ENCODE peak calls at places on chromosomes 5 and 9, in seven cellular contexts. D is tibial nerve, P is PC-3, Q is neural progenitor cell, R is GM23248, W is IMR-90, B is thyroid gland. J is an unnamed sample.
A peak's percentile ranks its signal among the peaks of the same experiment; 100 is the strongest.

GRCh38 chr5:150612905-150613670 is 27.4 kb upstream of the SYNPO start:
- DNase-seq in D (no peak), P (no peak), Q (no peak), R (no peak), W (no peak), B (peak; percentile 55), J (peak; percentile 58)

GRCh38 chr9:73880101-73880500 is 617.0 kb upstream of the RORB start:
- DNase-seq in D (no peak), P (no peak), Q (no peak), R (no peak), W (no peak), B (no peak), J (no peak)

GRCh38 chr5:138720840-138721239 is 32.4 kb upstream of the CTNNA1 start:
- DNase-seq in D (no peak), P (no peak), Q (no peak), R (no peak), W (no peak), B (no peak), J (no peak)

GRCh38 chr5:1343315-1343751 is 1.6 kb downstream of the CLPTM1L start:
- DNase-seq in D (no peak), P (no peak), Q (no peak), R (peak; percentile 47), W (no peak), B (peak; percentile 93), J (no peak)

GRCh38 chr5:55232985-55233928 is at the start of gene CCNO:
- DNase-seq in D (no peak), P (peak; percentile 84), Q (peak; percentile 96), R (peak; percentile 90), W (peak; percentile 66), B (peak; percentile 92), J (peak; percentile 71)

GRCh38 chr9:109745335-109746283 is 34.4 kb upstream of the PALM2AKAP2 start:
- DNase-seq in D (peak; percentile 24), P (peak; percentile 40), Q (peak; percentile 56), R (peak; percentile 85), W (peak; percentile 75), B (peak; percentile 92), J (peak; percentile 87)

GRCh38 chr5:138352722-138353549 is 451 bp downstream of the KDM3B start:
- DNase-seq in D (peak; percentile 28), P (peak; percentile 45), Q (peak; percentile 79), R (peak; percentile 72), W (peak; percentile 47), B (peak; percentile 56), J (peak; percentile 59)

GRCh38 chr5:16364906-16365305 is 100.7 kb downstream of the ZNF622 start:
- DNase-seq in D (no peak), P (no peak), Q (no peak), R (no peak), W (no peak), B (no peak), J (no peak)

GRCh38 chr5:25091917-25092316 is 447.1 kb upstream of the CDH10 start:
- DNase-seq in D (no peak), P (peak; percentile 67), Q (no peak), R (peak; percentile 23), W (no peak), B (no peak), J (no peak)

GRCh38 chr5:25095261-25095660 is 450.5 kb upstream of the CDH10 start:
- DNase-seq in D (no peak), P (no peak), Q (no peak), R (no peak), W (no peak), B (no peak), J (no peak)

GRCh38 chr5:25090818-25091217 is 446.0 kb upstream of the CDH10 start:
- DNase-seq in D (no peak), P (peak; percentile 43), Q (no peak), R (no peak), W (no peak), B (no peak), J (no peak)

GRCh38 chr5:25090275-25090674 is 445.5 kb upstream of the CDH10 start:
- DNase-seq in D (no peak), P (no peak), Q (no peak), R (no peak), W (no peak), B (no peak), J (no peak)

GRCh38 chr5:25094219-25094618 is 449.4 kb upstream of the CDH10 start:
- DNase-seq in D (no peak), P (no peak), Q (no peak), R (no peak), W (no peak), B (no peak), J (no peak)
- H3K4me1 ChIP-seq in D (no peaks in the 10 kb centered on the region), P (peaks cover 22% of the 10 kb centered on the region), Q (no peaks in the 10 kb centered on the region), R (no peaks in the 10 kb centered on the region), W (no peaks in the 10 kb centered on the region), B (no peaks in the 10 kb centered on the region), J (no peaks in the 10 kb centered on the region)

GRCh38 chr5:175663191-175664184 is 5.6 kb downstream of the HRH2 start:
- DNase-seq in D (no peak), P (no peak), Q (no peak), R (no peak), W (no peak), B (no peak), J (no peak)

GRCh38 chr5:175658299-175659145 is 651 bp downstream of the HRH2 start:
- DNase-seq in D (no peak), P (no peak), Q (peak; percentile 58), R (no peak), W (no peak), B (no peak), J (peak; percentile 67)

GRCh38 chr5:175656966-175657365 is 905 bp upstream of the HRH2 start:
- DNase-seq in D (no peak), P (no peak), Q (no peak), R (no peak), W (no peak), B (no peak), J (peak; percentile 34)

GRCh38 chr5:175657593-175658271 is at the start of gene HRH2:
- DNase-seq in D (no peak), P (no peak), Q (peak; percentile 56), R (no peak), W (no peak), B (peak; percentile 45), J (peak; percentile 33)

GRCh38 chr5:175659546-175660248 is 1.8 kb downstream of the HRH2 start:
- DNase-seq in D (no peak), P (no peak), Q (no peak), R (no peak), W (no peak), B (no peak), J (no peak)
- H3K27ac ChIP-seq in D (no peak overlapping the region), P (no peak overlapping the region), Q (no peak overlapping the region), R (no peak overlapping the region), W (no peak overlapping the region), B (no peak overlapping the region), J (no peak overlapping the region)

GRCh38 chr9:127833555-127833954 is 20.9 kb downstream of the ENG start:
- DNase-seq in D (no peak), P (no peak), Q (no peak), R (peak; percentile 91), W (peak; percentile 55), B (no peak), J (no peak)
- H3K4me1 ChIP-seq in D (peaks cover 69% of the 10 kb centered on the region), P (peaks cover 9% of the 10 kb centered on the region), Q (peaks cover 12% of the 10 kb centered on the region), R (peaks cover 62% of the 10 kb centered on the region), W (peaks cover 37% of the 10 kb centered on the region), B (peaks cover 74% of the 10 kb centered on the region), J (peaks cover 54% of the 10 kb centered on the region)

GRCh38 chr9:129525781-129526180 is 95.1 kb downstream of the C9orf50 start:
- DNase-seq in D (no peak), P (no peak), Q (no peak), R (no peak), W (no peak), B (no peak), J (no peak)
- H3K27ac ChIP-seq in D (no peak overlapping the region), P (no peak overlapping the region), Q (no peak overlapping the region), R (no peak overlapping the region), W (no peak overlapping the region), B (no peak overlapping the region), J (no peak overlapping the region)

DNA sequence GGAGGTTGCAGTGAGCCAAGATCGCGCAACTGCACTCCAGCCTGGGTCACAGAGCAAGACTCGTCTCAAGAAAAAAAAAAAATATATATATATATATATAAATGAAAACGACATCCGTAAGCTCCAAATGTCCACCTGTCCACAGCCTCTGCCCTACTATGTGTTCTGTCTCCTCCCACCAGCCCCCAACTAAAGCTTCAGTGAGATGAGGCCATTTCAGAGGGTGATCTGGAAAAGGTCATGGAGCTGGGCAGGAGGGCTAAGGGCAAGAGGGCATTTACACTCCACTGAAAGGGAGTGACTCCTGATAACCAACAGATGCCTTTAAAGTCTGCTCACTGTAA is 2.4 kb downstream of the SPRY4 start:
- DNase-seq in D (no peak), P (no peak), Q (no peak), R (no peak), W (no peak), B (no peak), J (no peak)
- H3K4me1 ChIP-seq in D (peaks cover 44% of the 10 kb centered on the region), P (peaks cover 39% of the 10 kb centered on the region), Q (peaks cover 56% of the 10 kb centered on the region), R (peaks cover 61% of the 10 kb centered on the region), W (peaks cover 37% of the 10 kb centered on the region), B (peaks cover 36% of the 10 kb centered on the region), J (peaks cover 64% of the 10 kb centered on the region)